ENCODE peak calls at places on chromosomes 4 and X, in four cellular contexts. H is HEK293T, Y is WTC11, F is HepG2. U is an unnamed sample.

GRCh38 chr4:6063684-6064083 is 45.5 kb upstream of the C4orf50 start:
- DNase-seq in Y (no peak), H (no peak), F (no peak), U (no peak)

GRCh38 chrX:21376636-21377035 is 2.4 kb downstream of the CNKSR2 start:
- DNase-seq in F (no peak), Y (no peak), H (no peak), U (no peak)

GRCh38 chrX:154800508-154801207 is 4.6 kb downstream of the MPP1 start:
- DNase-seq in H (no peak), F (peak; percentile 36), Y (no peak), U (no peak)

GRCh38 chr4:7328162-7328912 is 106.4 kb downstream of the PSAPL1 start:
- DNase-seq in Y (no peak), H (no peak), F (no peak), U (no peak)

GRCh38 chrX:138775501-138775900 is 64.0 kb upstream of the FGF13 start:
- DNase-seq in Y (no peak), H (peak; percentile 24), F (peak; percentile 0), U (peak; percentile 27)

GRCh38 chrX:133985164-133986007 is at the start of gene GPC3:
- DNase-seq in H (peak; percentile 85), F (peak; percentile 73), Y (peak; percentile 73), U (peak; percentile 85)

GRCh38 chr4:57945298-57945697 is 835.1 kb upstream of the IGFBP7 start:
- DNase-seq in Y (no peak), F (no peak), H (no peak), U (no peak)

GRCh38 chr4:71270901-71271300 is 67.9 kb upstream of the SLC4A4 start:
- DNase-seq in Y (peak; percentile 57), H (peak; percentile 38), F (peak; percentile 29), U (peak; percentile 9)

GRCh38 chrX:39260965-39261364 is 459.7 kb downstream of the MID1IP1 start:
- DNase-seq in H (no peak), F (no peak), Y (no peak), U (no peak)

GRCh38 chr4:37715889-37716402 is 29.8 kb upstream of the RELL1 start:
- DNase-seq in F (no peak), H (no peak), Y (no peak), U (no peak)

GRCh38 chr4:37722000-37722638 is 35.9 kb upstream of the RELL1 start:
- DNase-seq in Y (no peak), F (no peak), H (no peak), U (no peak)

GRCh38 chr4:37719021-37719420 is 32.8 kb upstream of the RELL1 start:
- DNase-seq in Y (no peak), H (no peak), F (no peak), U (no peak)

GRCh38 chr4:37723067-37723466 is 36.9 kb upstream of the RELL1 start:
- DNase-seq in F (no peak), H (no peak), Y (no peak), U (no peak)

DNA sequence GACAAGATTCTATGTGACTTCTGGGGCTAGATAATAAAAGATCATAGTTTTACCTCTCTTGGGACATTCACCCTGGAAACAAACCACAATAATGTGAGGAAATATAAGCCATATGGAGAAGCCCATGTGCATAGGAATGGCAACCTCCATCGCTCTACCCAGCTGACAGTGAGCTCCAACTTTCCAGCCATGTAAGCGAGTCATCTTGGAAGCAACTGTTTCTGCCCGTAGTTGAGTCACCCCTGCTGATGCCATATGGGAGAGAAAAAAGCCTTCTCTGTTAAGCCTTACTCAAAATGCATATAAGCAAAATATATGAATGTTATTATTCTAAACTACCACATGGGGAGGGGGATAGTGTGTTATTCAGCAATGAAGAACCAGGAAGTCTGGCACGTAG is 31.4 kb upstream of the RELL1 start:
- DNase-seq in H (no peak), Y (no peak), F (no peak), U (no peak)
- TF ChIP-seq ELF4 in H (no peak), Y (no peak), F (no peak), U (no peak)

DNA sequence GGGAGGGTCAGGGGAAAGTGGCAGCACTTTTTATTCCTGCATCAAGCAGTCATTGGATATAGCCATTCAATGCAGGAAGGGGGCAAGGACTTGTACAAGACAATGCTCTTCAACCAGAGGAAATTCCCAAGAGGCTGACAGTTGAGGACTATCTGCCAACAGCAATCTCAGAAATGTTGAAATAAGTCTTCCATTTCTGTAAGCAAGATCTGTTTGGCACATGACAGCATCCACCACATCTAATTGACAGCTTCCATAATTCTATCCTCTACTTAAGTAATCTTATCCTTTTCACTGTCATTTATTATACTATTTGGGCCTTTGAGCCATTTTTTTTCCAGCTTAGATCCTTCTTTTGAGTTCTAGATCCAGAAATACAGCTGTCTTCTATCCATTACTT is 110.7 kb downstream of the CFAP299 start:
- DNase-seq in H (no peak), Y (no peak), F (no peak), U (no peak)
- TF ChIP-seq ELF4 in H (no peak), Y (no peak), F (no peak), U (no peak)

GRCh38 chr4:109576462-109576861 is 16.4 kb downstream of the MCUB start:
- DNase-seq in H (no peak), F (no peak), Y (no peak), U (peak; percentile 18)
- TF ChIP-seq ELF4 in H (no peak), F (no peak), Y (no peak), U (no peak)

DNA sequence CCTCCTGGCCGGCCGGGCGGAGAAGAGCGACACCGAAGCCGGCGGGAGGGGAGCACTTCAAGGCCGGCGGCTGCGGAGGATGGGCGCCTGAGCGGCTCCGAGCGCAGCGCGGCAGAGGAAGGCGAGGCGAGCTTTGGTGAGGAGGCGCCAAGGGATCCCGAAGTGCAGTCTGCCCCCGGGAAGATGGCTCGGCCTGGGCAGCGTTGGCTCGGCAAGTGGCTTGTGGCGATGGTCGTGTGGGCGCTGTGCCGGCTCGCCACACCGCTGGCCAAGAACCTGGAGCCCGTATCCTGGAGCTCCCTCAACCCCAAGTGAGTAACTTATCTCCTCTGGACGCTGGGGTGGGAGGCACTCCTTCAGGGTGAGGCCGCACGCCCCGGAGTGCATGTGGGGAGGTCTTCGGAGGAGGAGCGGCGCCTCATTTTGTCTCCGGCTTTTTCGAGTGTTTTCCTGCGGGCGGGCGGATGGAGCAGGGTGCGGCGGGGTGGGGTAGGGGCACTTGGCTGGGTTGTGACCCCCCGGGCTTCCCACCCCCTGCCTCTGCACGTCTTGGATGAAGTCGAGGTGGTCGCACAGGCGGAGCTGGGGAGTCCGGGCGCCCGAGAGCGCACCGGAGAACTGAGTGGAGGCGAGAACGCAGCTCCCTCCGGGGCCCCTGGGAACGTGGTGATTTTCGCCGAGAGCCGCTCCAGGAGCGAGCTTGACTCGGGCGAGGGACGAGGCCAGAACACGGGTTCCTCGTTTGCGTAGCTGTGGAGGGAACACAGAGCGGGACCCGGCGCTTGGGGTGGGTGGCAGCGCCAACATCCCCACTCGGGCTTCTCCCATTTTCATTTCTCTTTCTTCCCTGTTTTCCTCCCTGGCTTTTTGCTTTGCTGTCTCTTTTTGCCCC is 1.0 kb downstream of the EFNB1 start:
- DNase-seq in H (no peak), Y (no peak), F (no peak), U (peak; percentile 16)
- TF ChIP-seq ELF4 in H (no peak), Y (no peak), F (no peak), U (no peak)

DNA sequence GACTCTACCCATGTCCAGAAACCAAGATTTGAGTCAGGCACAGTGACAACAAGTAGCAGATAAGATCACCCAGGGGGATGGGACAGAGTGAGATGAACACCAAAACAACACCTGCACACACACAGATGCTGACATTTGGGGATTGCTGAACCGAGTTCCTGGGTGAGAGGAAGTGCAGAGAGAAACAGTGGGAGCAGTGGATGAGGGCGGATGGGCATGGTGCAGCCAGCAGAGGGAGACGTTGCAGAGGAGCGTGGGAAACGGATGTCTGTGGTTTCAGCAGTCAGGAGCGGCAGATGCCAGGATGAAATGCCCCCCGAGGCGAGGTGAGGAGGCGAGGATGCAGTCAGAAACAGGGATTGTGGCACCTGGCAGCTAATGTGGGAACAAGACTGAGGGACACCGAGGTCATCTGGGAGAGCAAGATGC is 78.6 kb upstream of the STS start:
- DNase-seq in H (no peak), Y (peak; percentile 54), F (no peak), U (no peak)
- TF ChIP-seq ELF4 in H (no peak), Y (no peak), F (no peak), U (no peak)

GRCh38 chr4:568351-568652 is 7.8 kb downstream of the TMEM271 start:
- DNase-seq in F (no peak), Y (no peak), H (no peak), U (no peak)
- TF ChIP-seq ELF4 in F (no peak), Y (no peak), H (no peak), U (no peak)

DNA sequence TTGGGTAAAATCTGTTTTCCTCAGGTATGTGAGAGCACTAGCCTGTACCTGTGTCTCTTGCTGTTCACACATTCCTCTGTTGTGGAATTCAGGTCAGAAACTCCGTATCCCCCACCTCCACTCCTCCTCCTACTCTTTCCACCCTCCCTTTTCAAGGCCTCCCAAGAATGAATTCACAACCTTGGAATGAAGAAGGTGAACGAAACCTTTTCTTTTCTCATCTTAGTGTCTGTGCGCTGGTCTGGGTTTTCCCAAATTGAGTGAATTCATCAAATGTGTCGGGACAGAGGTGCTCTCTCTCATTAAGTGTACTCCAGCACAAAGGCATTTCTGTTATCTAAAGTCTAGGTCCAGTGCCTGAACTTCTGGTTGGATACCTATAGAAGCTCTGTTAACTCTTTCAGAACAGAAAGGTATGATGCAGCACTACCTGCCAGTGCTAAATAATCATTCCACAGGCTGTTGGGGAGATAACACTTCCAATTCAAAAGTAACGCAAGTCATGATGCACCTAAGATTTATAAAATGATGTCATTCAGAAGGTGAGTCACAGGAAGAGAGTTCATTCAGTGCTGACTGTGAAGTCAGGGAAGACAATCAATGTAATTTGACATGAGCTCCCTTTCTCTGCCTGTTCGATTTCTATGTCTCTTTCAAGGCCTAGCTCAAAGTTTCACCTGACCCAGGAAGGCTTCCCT is 41.9 kb downstream of the COL4A6 start:
- DNase-seq in Y (no peak), F (peak; percentile 17), H (no peak), U (no peak)
- TF ChIP-seq ELF4 in Y (no peak), F (no peak), H (no peak), U (no peak)

GRCh38 chr4:4677825-4678522 is 136.1 kb upstream of the STX18 start:
- DNase-seq in H (peak; percentile 48), Y (peak; percentile 61), F (no peak), U (peak; percentile 29)
- TF ChIP-seq ELF4 in H (no peak), Y (no peak), F (no peak), U (no peak)

GRCh38 chrX:24877854-24878650 is 137.7 kb downstream of the ARX start:
- DNase-seq in H (no peak), Y (no peak), F (peak; percentile 5), U (no peak)

GRCh38 chrX:24876782-24877315 is 138.9 kb downstream of the ARX start:
- DNase-seq in Y (no peak), H (no peak), F (no peak), U (no peak)

GRCh38 chrX:24870143-24870542 is 145.6 kb downstream of the ARX start:
- DNase-seq in F (peak; percentile 70), H (no peak), Y (no peak), U (no peak)

GRCh38 chrX:24879679-24880078 is 136.1 kb downstream of the ARX start:
- DNase-seq in F (no peak), H (no peak), Y (no peak), U (no peak)

DNA sequence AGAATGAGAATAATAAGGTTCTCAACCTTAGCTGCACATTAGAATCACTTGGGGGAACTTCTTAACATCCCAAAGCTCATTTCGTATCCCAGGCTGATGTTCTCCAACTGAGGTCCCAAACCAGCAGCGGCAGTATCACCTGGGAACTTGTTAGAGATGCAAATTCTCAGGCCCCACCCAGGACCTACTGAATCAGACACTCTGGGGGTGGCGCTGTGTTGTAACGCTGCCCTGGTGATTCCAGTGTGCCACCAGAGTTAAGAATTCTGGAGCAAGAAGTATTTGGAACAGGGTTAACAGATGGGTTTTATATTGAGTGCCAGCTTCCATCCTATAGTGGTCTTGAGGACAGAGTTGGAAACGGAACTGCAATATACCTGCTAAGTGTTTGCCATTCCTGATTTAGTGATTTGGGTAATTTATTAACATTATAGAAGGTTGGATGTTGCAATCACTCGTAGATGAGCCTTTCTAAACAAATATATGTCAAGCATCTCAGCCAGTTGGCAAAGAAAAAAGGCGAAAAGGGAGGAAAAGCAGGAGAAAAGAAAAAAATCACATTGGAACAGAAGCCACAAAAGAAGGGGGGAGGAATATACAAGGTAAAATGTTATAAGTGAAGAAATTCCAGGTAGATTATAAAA is 141.0 kb downstream of the ARX start:
- DNase-seq in Y (peak; percentile 22), H (no peak), F (no peak), U (no peak)
- TF ChIP-seq ELF4 in Y (no peak), H (no peak), F (no peak), U (no peak)